ENCODE peak calls at places on chromosomes 4 and X, in nine cellular contexts. One of them, this sample, is unnamed.

GRCh38 chr4:10598829-10599228 is 85.7 kb downstream of the CLNK start:
- DNase-seq in stimulated activated naive CD4-positive, alpha-beta T cell treated with Interleukin-2 at 50 U/mL for 16 hours: no peak
- DNase-seq in small intestine: no peak
- DNase-seq in H7: no peak
- DNase-seq in OCI-M1: no peak
- DNase-seq in AG04449: no peak
- DNase-seq in NCI-H187: no peak
- DNase-seq in ELR: no peak
- DNase-seq in GM23338: no peak
- DNase-seq in this sample: no peak

GRCh38 chrX:66994729-66995128 is 355.9 kb upstream of the EDA2R start:
- DNase-seq in AG04449: no peak
- DNase-seq in stimulated activated naive CD4-positive, alpha-beta T cell treated with Interleukin-2 at 50 U/mL for 16 hours: no peak
- DNase-seq in GM23338: peak; percentile 2
- DNase-seq in NCI-H187: no peak
- DNase-seq in ELR: no peak
- DNase-seq in OCI-M1: no peak
- DNase-seq in H7: no peak
- DNase-seq in small intestine: no peak
- DNase-seq in this sample: no peak

GRCh38 chr4:152255437-152255836 is 280.5 kb downstream of the FBXW7 start:
- DNase-seq in GM23338: no peak
- DNase-seq in small intestine: no peak
- DNase-seq in stimulated activated naive CD4-positive, alpha-beta T cell treated with Interleukin-2 at 50 U/mL for 16 hours: peak; percentile 45
- DNase-seq in AG04449: no peak
- DNase-seq in OCI-M1: no peak
- DNase-seq in ELR: peak; percentile 48
- DNase-seq in H7: peak; percentile 21
- DNase-seq in NCI-H187: no peak
- DNase-seq in this sample: no peak

GRCh38 chr4:114780205-114780604 is 181.6 kb downstream of the UGT8 start:
- DNase-seq in small intestine: peak; percentile 14
- DNase-seq in H7: peak; percentile 4
- DNase-seq in stimulated activated naive CD4-positive, alpha-beta T cell treated with Interleukin-2 at 50 U/mL for 16 hours: no peak
- DNase-seq in GM23338: peak; percentile 80
- DNase-seq in ELR: peak; percentile 2
- DNase-seq in NCI-H187: no peak
- DNase-seq in OCI-M1: peak; percentile 4
- DNase-seq in AG04449: no peak
- DNase-seq in this sample: no peak

GRCh38 chr4:19026281-19026680 is 1004.7 kb upstream of the LCORL start:
- DNase-seq in NCI-H187: no peak
- DNase-seq in stimulated activated naive CD4-positive, alpha-beta T cell treated with Interleukin-2 at 50 U/mL for 16 hours: no peak
- DNase-seq in AG04449: no peak
- DNase-seq in H7: no peak
- DNase-seq in GM23338: no peak
- DNase-seq in small intestine: no peak
- DNase-seq in ELR: no peak
- DNase-seq in OCI-M1: no peak
- DNase-seq in this sample: no peak

GRCh38 chrX:3257471-3257870 is 89.0 kb downstream of the MXRA5 start:
- DNase-seq in AG04449: no peak
- DNase-seq in ELR: no peak
- DNase-seq in H7: no peak
- DNase-seq in stimulated activated naive CD4-positive, alpha-beta T cell treated with Interleukin-2 at 50 U/mL for 16 hours: no peak
- DNase-seq in small intestine: no peak
- DNase-seq in OCI-M1: no peak
- DNase-seq in NCI-H187: no peak
- DNase-seq in GM23338: no peak
- DNase-seq in this sample: no peak

GRCh38 chr4:1939664-1940509 is 68.7 kb downstream of the NSD2 start:
- DNase-seq in H7: no peak
- DNase-seq in GM23338: no peak
- DNase-seq in AG04449: peak; percentile 68
- DNase-seq in NCI-H187: no peak
- DNase-seq in OCI-M1: no peak
- DNase-seq in ELR: peak; percentile 82
- DNase-seq in stimulated activated naive CD4-positive, alpha-beta T cell treated with Interleukin-2 at 50 U/mL for 16 hours: no peak
- DNase-seq in small intestine: no peak
- DNase-seq in this sample: peak; percentile 25

GRCh38 chrX:139213241-139213709 is 317.3 kb upstream of the F9 start:
- DNase-seq in H7: no peak
- DNase-seq in stimulated activated naive CD4-positive, alpha-beta T cell treated with Interleukin-2 at 50 U/mL for 16 hours: no peak
- DNase-seq in NCI-H187: no peak
- DNase-seq in GM23338: no peak
- DNase-seq in OCI-M1: peak; percentile 94
- DNase-seq in small intestine: no peak
- DNase-seq in AG04449: no peak
- DNase-seq in ELR: no peak
- DNase-seq in this sample: no peak

GRCh38 chr4:142095886-142096605 is 459.7 kb downstream of the IL15 start:
- DNase-seq in stimulated activated naive CD4-positive, alpha-beta T cell treated with Interleukin-2 at 50 U/mL for 16 hours: no peak
- DNase-seq in small intestine: no peak
- DNase-seq in OCI-M1: no peak
- DNase-seq in H7: no peak
- DNase-seq in AG04449: peak; percentile 82
- DNase-seq in ELR: peak; percentile 96
- DNase-seq in NCI-H187: no peak
- DNase-seq in GM23338: no peak
- DNase-seq in this sample: peak; percentile 73

GRCh38 chr4:78710536-78710935 is 65.6 kb upstream of the BMP2K start:
- DNase-seq in NCI-H187: no peak
- DNase-seq in stimulated activated naive CD4-positive, alpha-beta T cell treated with Interleukin-2 at 50 U/mL for 16 hours: no peak
- DNase-seq in OCI-M1: no peak
- DNase-seq in small intestine: no peak
- DNase-seq in H7: no peak
- DNase-seq in GM23338: no peak
- DNase-seq in AG04449: no peak
- DNase-seq in ELR: peak; percentile 83
- DNase-seq in this sample: no peak

GRCh38 chr4:128974203-128974602 is 119.1 kb downstream of the SCLT1 start:
- DNase-seq in NCI-H187: no peak
- DNase-seq in ELR: no peak
- DNase-seq in H7: no peak
- DNase-seq in stimulated activated naive CD4-positive, alpha-beta T cell treated with Interleukin-2 at 50 U/mL for 16 hours: no peak
- DNase-seq in AG04449: no peak
- DNase-seq in OCI-M1: no peak
- DNase-seq in small intestine: no peak
- DNase-seq in GM23338: no peak
- DNase-seq in this sample: no peak

GRCh38 chr4:38581708-38582107 is 82.3 kb upstream of the KLF3 start:
- DNase-seq in small intestine: no peak
- DNase-seq in ELR: no peak
- DNase-seq in AG04449: no peak
- DNase-seq in GM23338: no peak
- DNase-seq in stimulated activated naive CD4-positive, alpha-beta T cell treated with Interleukin-2 at 50 U/mL for 16 hours: no peak
- DNase-seq in NCI-H187: no peak
- DNase-seq in OCI-M1: no peak
- DNase-seq in H7: no peak
- DNase-seq in this sample: peak; percentile 43

GRCh38 chr4:21775703-21776102 is 172.9 kb downstream of the KCNIP4 start:
- DNase-seq in stimulated activated naive CD4-positive, alpha-beta T cell treated with Interleukin-2 at 50 U/mL for 16 hours: no peak
- DNase-seq in H7: no peak
- DNase-seq in OCI-M1: no peak
- DNase-seq in NCI-H187: no peak
- DNase-seq in ELR: no peak
- DNase-seq in small intestine: no peak
- DNase-seq in GM23338: no peak
- DNase-seq in AG04449: no peak
- DNase-seq in this sample: no peak

GRCh38 chr4:122765702-122766352 is 33.3 kb downstream of the BBS12 start:
- DNase-seq in H7: no peak
- DNase-seq in OCI-M1: no peak
- DNase-seq in ELR: peak; percentile 92
- DNase-seq in small intestine: no peak
- DNase-seq in stimulated activated naive CD4-positive, alpha-beta T cell treated with Interleukin-2 at 50 U/mL for 16 hours: no peak
- DNase-seq in GM23338: no peak
- DNase-seq in AG04449: no peak
- DNase-seq in NCI-H187: no peak
- DNase-seq in this sample: no peak

GRCh38 chr4:103664676-103665075 is 55.1 kb downstream of the TACR3 start:
- DNase-seq in small intestine: no peak
- DNase-seq in AG04449: no peak
- DNase-seq in NCI-H187: no peak
- DNase-seq in H7: no peak
- DNase-seq in OCI-M1: no peak
- DNase-seq in GM23338: no peak
- DNase-seq in ELR: no peak
- DNase-seq in stimulated activated naive CD4-positive, alpha-beta T cell treated with Interleukin-2 at 50 U/mL for 16 hours: no peak
- DNase-seq in this sample: no peak

GRCh38 chr4:3243066-3243775 is 5.7 kb upstream of the MSANTD1 start:
- DNase-seq in GM23338: peak; percentile 19
- DNase-seq in small intestine: no peak
- DNase-seq in NCI-H187: peak; percentile 72
- DNase-seq in ELR: no peak
- DNase-seq in OCI-M1: no peak
- DNase-seq in H7: no peak
- DNase-seq in AG04449: no peak
- DNase-seq in stimulated activated naive CD4-positive, alpha-beta T cell treated with Interleukin-2 at 50 U/mL for 16 hours: no peak
- DNase-seq in this sample: no peak

GRCh38 chr4:174005422-174005821 is 278.0 kb downstream of the FBXO8 start:
- DNase-seq in ELR: no peak
- DNase-seq in H7: no peak
- DNase-seq in small intestine: peak; percentile 30
- DNase-seq in stimulated activated naive CD4-positive, alpha-beta T cell treated with Interleukin-2 at 50 U/mL for 16 hours: no peak
- DNase-seq in NCI-H187: no peak
- DNase-seq in AG04449: no peak
- DNase-seq in GM23338: no peak
- DNase-seq in OCI-M1: no peak
- DNase-seq in this sample: no peak

GRCh38 chr4:54558889-54559682 is 98.7 kb upstream of the KIT start:
- DNase-seq in stimulated activated naive CD4-positive, alpha-beta T cell treated with Interleukin-2 at 50 U/mL for 16 hours: no peak
- DNase-seq in ELR: no peak
- DNase-seq in H7: no peak
- DNase-seq in NCI-H187: no peak
- DNase-seq in small intestine: peak; percentile 92
- DNase-seq in GM23338: no peak
- DNase-seq in AG04449: no peak
- DNase-seq in OCI-M1: no peak
- DNase-seq in this sample: no peak

GRCh38 chrX:147476008-147476407 is 435.7 kb upstream of the FMR1 start:
- DNase-seq in ELR: peak; percentile 0
- DNase-seq in NCI-H187: no peak
- DNase-seq in stimulated activated naive CD4-positive, alpha-beta T cell treated with Interleukin-2 at 50 U/mL for 16 hours: no peak
- DNase-seq in small intestine: no peak
- DNase-seq in H7: peak; percentile 4
- DNase-seq in OCI-M1: peak; percentile 67
- DNase-seq in AG04449: no peak
- DNase-seq in GM23338: peak; percentile 47
- DNase-seq in this sample: no peak

GRCh38 chr4:23921993-23922392 is 32.1 kb upstream of the PPARGC1A start:
- DNase-seq in GM23338: no peak
- DNase-seq in H7: no peak
- DNase-seq in stimulated activated naive CD4-positive, alpha-beta T cell treated with Interleukin-2 at 50 U/mL for 16 hours: no peak
- DNase-seq in small intestine: peak; percentile 77
- DNase-seq in OCI-M1: no peak
- DNase-seq in NCI-H187: no peak
- DNase-seq in AG04449: no peak
- DNase-seq in ELR: no peak
- DNase-seq in this sample: no peak

GRCh38 chr4:144709793-144710525 is 64.0 kb downstream of the HHIP start:
- DNase-seq in GM23338: no peak
- DNase-seq in AG04449: no peak
- DNase-seq in ELR: peak; percentile 92
- DNase-seq in small intestine: no peak
- DNase-seq in NCI-H187: no peak
- DNase-seq in OCI-M1: no peak
- DNase-seq in H7: no peak
- DNase-seq in stimulated activated naive CD4-positive, alpha-beta T cell treated with Interleukin-2 at 50 U/mL for 16 hours: no peak
- DNase-seq in this sample: no peak

GRCh38 chrX:103585421-103586313 is at the start of gene TCEAL4:
- DNase-seq in stimulated activated naive CD4-positive, alpha-beta T cell treated with Interleukin-2 at 50 U/mL for 16 hours: peak; percentile 28
- DNase-seq in OCI-M1: peak; percentile 44
- DNase-seq in NCI-H187: peak; percentile 23
- DNase-seq in GM23338: peak; percentile 61
- DNase-seq in ELR: peak; percentile 56
- DNase-seq in H7: peak; percentile 71
- DNase-seq in AG04449: no peak
- DNase-seq in small intestine: peak; percentile 49
- DNase-seq in this sample: peak; percentile 53

GRCh38 chrX:13901354-13901753 is 84.5 kb upstream of the GPM6B start:
- DNase-seq in NCI-H187: no peak
- DNase-seq in GM23338: no peak
- DNase-seq in small intestine: no peak
- DNase-seq in H7: no peak
- DNase-seq in stimulated activated naive CD4-positive, alpha-beta T cell treated with Interleukin-2 at 50 U/mL for 16 hours: no peak
- DNase-seq in OCI-M1: no peak
- DNase-seq in AG04449: no peak
- DNase-seq in ELR: no peak
- DNase-seq in this sample: no peak

GRCh38 chr4:124322234-124322831 is 390.2 kb downstream of the ANKRD50 start:
- DNase-seq in stimulated activated naive CD4-positive, alpha-beta T cell treated with Interleukin-2 at 50 U/mL for 16 hours: no peak
- DNase-seq in small intestine: no peak
- DNase-seq in NCI-H187: no peak
- DNase-seq in H7: no peak
- DNase-seq in ELR: peak; percentile 53
- DNase-seq in OCI-M1: peak; percentile 76
- DNase-seq in AG04449: no peak
- DNase-seq in GM23338: peak; percentile 54
- DNase-seq in this sample: no peak

GRCh38 chr4:156523492-156523891 is 448.1 kb downstream of the PDGFC start:
- DNase-seq in AG04449: no peak
- DNase-seq in NCI-H187: no peak
- DNase-seq in GM23338: no peak
- DNase-seq in OCI-M1: no peak
- DNase-seq in H7: no peak
- DNase-seq in small intestine: no peak
- DNase-seq in stimulated activated naive CD4-positive, alpha-beta T cell treated with Interleukin-2 at 50 U/mL for 16 hours: no peak
- DNase-seq in ELR: no peak
- DNase-seq in this sample: no peak

This sample was measured in prostate gland.